ENCODE peak calls at places on chromosomes 4 and X, in seven cellular contexts. One of them, this sample, is unnamed. For H3K4me1, the result is how much of the 10 kb centered on the place peaks cover.

GRCh38 chr4:1204828-1205591 is 32.6 kb upstream of the SPON2 start:
- DNase-seq in GM23248: no peak
- DNase-seq in aorta: peak
- DNase-seq in GM23338: peak
- DNase-seq in psoas muscle: peak
- DNase-seq in uterus: peak
- DNase-seq in body of pancreas: peak
- DNase-seq in this sample: peak

GRCh38 chrX:68945603-68946228 is 116.9 kb downstream of the EFNB1 start:
- DNase-seq in aorta: no peak
- DNase-seq in GM23248: peak
- DNase-seq in body of pancreas: no peak
- DNase-seq in psoas muscle: no peak
- DNase-seq in GM23338: peak
- DNase-seq in uterus: no peak
- DNase-seq in this sample: no peak

GRCh38 chr4:9785926-9786325 is 4.5 kb downstream of the DRD5 start:
- DNase-seq in uterus: no peak
- DNase-seq in body of pancreas: no peak
- DNase-seq in GM23248: no peak
- DNase-seq in psoas muscle: no peak
- DNase-seq in GM23338: no peak
- DNase-seq in aorta: no peak
- DNase-seq in this sample: no peak

GRCh38 chr4:53118676-53119075 is 247.2 kb downstream of the SCFD2 start:
- DNase-seq in body of pancreas: no peak
- DNase-seq in uterus: no peak
- DNase-seq in psoas muscle: no peak
- DNase-seq in GM23248: no peak
- DNase-seq in GM23338: no peak
- DNase-seq in aorta: no peak
- DNase-seq in this sample: no peak

GRCh38 chrX:46072776-46073175 is 472.4 kb downstream of the ZNF674 start:
- DNase-seq in GM23248: no peak
- DNase-seq in psoas muscle: no peak
- DNase-seq in uterus: no peak
- DNase-seq in GM23338: no peak
- DNase-seq in aorta: no peak
- DNase-seq in body of pancreas: no peak
- DNase-seq in this sample: no peak

GRCh38 chrX:106752101-106752678 is 25.7 kb downstream of the RNF128 start:
- DNase-seq in body of pancreas: no peak
- DNase-seq in psoas muscle: no peak
- DNase-seq in uterus: no peak
- DNase-seq in GM23338: peak
- DNase-seq in aorta: no peak
- DNase-seq in GM23248: peak
- DNase-seq in this sample: no peak

GRCh38 chr4:85769009-85769408 is 294.1 kb downstream of the ARHGAP24 start:
- DNase-seq in GM23248: no peak
- DNase-seq in GM23338: no peak
- DNase-seq in aorta: no peak
- DNase-seq in body of pancreas: no peak
- DNase-seq in uterus: no peak
- DNase-seq in psoas muscle: no peak
- DNase-seq in this sample: no peak

GRCh38 chr4:174996079-174996478 is 77.9 kb downstream of the ADAM29 start:
- DNase-seq in psoas muscle: no peak
- DNase-seq in GM23248: no peak
- DNase-seq in uterus: no peak
- DNase-seq in GM23338: no peak
- DNase-seq in body of pancreas: no peak
- DNase-seq in aorta: no peak
- DNase-seq in this sample: no peak

GRCh38 chr4:47930971-47931804 is 16.8 kb upstream of the NFXL1 start:
- DNase-seq in GM23248: peak
- DNase-seq in aorta: no peak
- DNase-seq in uterus: no peak
- DNase-seq in psoas muscle: no peak
- DNase-seq in body of pancreas: no peak
- DNase-seq in GM23338: no peak
- DNase-seq in this sample: no peak

GRCh38 chr4:186304216-186304615 is 38.2 kb downstream of the F11 start:
- DNase-seq in GM23248: no peak
- DNase-seq in psoas muscle: no peak
- DNase-seq in aorta: no peak
- DNase-seq in body of pancreas: no peak
- DNase-seq in GM23338: no peak
- DNase-seq in uterus: no peak
- DNase-seq in this sample: no peak
- H3K4me3 ChIP-seq in GM23248: no peak
- H3K4me3 ChIP-seq in psoas muscle: no peak
- H3K4me3 ChIP-seq in aorta: no peak
- H3K4me3 ChIP-seq in body of pancreas: no peak
- H3K4me3 ChIP-seq in GM23338: no peak
- H3K4me3 ChIP-seq in uterus: no peak
- H3K4me3 ChIP-seq in this sample: no peak

GRCh38 chr4:147814334-147814733 is 82.4 kb downstream of the ARHGAP10 start:
- DNase-seq in psoas muscle: no peak
- DNase-seq in GM23248: no peak
- DNase-seq in GM23338: no peak
- DNase-seq in uterus: no peak
- DNase-seq in aorta: no peak
- DNase-seq in body of pancreas: no peak
- DNase-seq in this sample: no peak
- H3K4me1 ChIP-seq in psoas muscle: half or more
- H3K4me1 ChIP-seq in GM23248: under half
- H3K4me1 ChIP-seq in GM23338: under half
- H3K4me1 ChIP-seq in uterus: under half
- H3K4me1 ChIP-seq in aorta: under half
- H3K4me1 ChIP-seq in body of pancreas: under half
- H3K4me1 ChIP-seq in this sample: under half

GRCh38 chrX:137982791-137983190 is 416.9 kb downstream of the ZIC3 start:
- DNase-seq in body of pancreas: no peak
- DNase-seq in GM23338: no peak
- DNase-seq in psoas muscle: no peak
- DNase-seq in uterus: no peak
- DNase-seq in aorta: no peak
- DNase-seq in GM23248: no peak
- DNase-seq in this sample: no peak

DNA sequence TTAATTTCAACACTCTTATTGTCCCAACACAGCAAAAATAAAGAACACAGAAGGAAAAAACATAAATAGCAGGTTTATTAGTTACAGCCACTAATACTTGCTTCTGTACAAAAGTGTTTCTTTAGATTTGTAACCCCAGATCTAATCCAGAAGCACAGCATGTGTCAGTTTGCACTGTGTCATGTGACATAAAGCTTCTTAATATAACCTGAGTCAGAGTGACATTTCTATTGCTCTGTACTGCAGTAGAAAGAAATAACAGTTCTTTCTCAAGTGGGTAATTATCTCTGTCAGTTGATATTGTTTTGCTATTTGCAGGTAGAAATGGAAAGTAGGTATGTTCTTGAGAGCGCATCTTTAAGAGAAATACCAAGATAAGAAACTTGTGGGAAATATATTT is 422.5 kb downstream of the ZIC3 start:
- DNase-seq in body of pancreas: no peak
- DNase-seq in aorta: no peak
- DNase-seq in uterus: no peak
- DNase-seq in GM23338: no peak
- DNase-seq in psoas muscle: no peak
- DNase-seq in GM23248: no peak
- DNase-seq in this sample: no peak
- H3K4me3 ChIP-seq in body of pancreas: no peak
- H3K4me3 ChIP-seq in aorta: no peak
- H3K4me3 ChIP-seq in uterus: no peak
- H3K4me3 ChIP-seq in GM23338: no peak
- H3K4me3 ChIP-seq in psoas muscle: no peak
- H3K4me3 ChIP-seq in GM23248: no peak
- H3K4me3 ChIP-seq in this sample: no peak

GRCh38 chr4:168614316-168615057 is 117.6 kb downstream of the PALLD start:
- DNase-seq in GM23338: no peak
- DNase-seq in uterus: no peak
- DNase-seq in GM23248: no peak
- DNase-seq in body of pancreas: no peak
- DNase-seq in aorta: no peak
- DNase-seq in psoas muscle: no peak
- DNase-seq in this sample: no peak
- H3K4me1 ChIP-seq in GM23338: under half
- H3K4me1 ChIP-seq in uterus: under half
- H3K4me1 ChIP-seq in GM23248: half or more
- H3K4me1 ChIP-seq in body of pancreas: under half
- H3K4me1 ChIP-seq in aorta: under half
- H3K4me1 ChIP-seq in psoas muscle: under half
- H3K4me1 ChIP-seq in this sample: under half

GRCh38 chrX:1488745-1489144 is 36.0 kb upstream of the ASMTL start:
- DNase-seq in GM23338: no peak
- DNase-seq in body of pancreas: no peak
- DNase-seq in aorta: no peak
- DNase-seq in GM23248: no peak
- DNase-seq in uterus: no peak
- DNase-seq in psoas muscle: no peak
- DNase-seq in this sample: no peak

GRCh38 chrX:1486177-1486576 is 33.5 kb upstream of the ASMTL start:
- DNase-seq in body of pancreas: no peak
- DNase-seq in psoas muscle: no peak
- DNase-seq in GM23338: no peak
- DNase-seq in uterus: no peak
- DNase-seq in GM23248: no peak
- DNase-seq in aorta: peak
- DNase-seq in this sample: peak

GRCh38 chrX:1486749-1487361 is 34.1 kb upstream of the ASMTL start:
- DNase-seq in GM23338: no peak
- DNase-seq in psoas muscle: peak
- DNase-seq in aorta: peak
- DNase-seq in body of pancreas: no peak
- DNase-seq in uterus: peak
- DNase-seq in GM23248: no peak
- DNase-seq in this sample: no peak

GRCh38 chrX:1487401-1487800 is 34.7 kb upstream of the ASMTL start:
- DNase-seq in GM23338: no peak
- DNase-seq in aorta: no peak
- DNase-seq in psoas muscle: no peak
- DNase-seq in body of pancreas: no peak
- DNase-seq in GM23248: no peak
- DNase-seq in uterus: no peak
- DNase-seq in this sample: no peak

GRCh38 chrX:1488141-1488540 is 35.4 kb upstream of the ASMTL start:
- DNase-seq in aorta: peak
- DNase-seq in body of pancreas: no peak
- DNase-seq in uterus: no peak
- DNase-seq in psoas muscle: no peak
- DNase-seq in GM23338: no peak
- DNase-seq in GM23248: no peak
- DNase-seq in this sample: no peak
- H3K4me3 ChIP-seq in aorta: no peak
- H3K4me3 ChIP-seq in body of pancreas: no peak
- H3K4me3 ChIP-seq in uterus: no peak
- H3K4me3 ChIP-seq in psoas muscle: no peak
- H3K4me3 ChIP-seq in GM23338: no peak
- H3K4me3 ChIP-seq in GM23248: no peak
- H3K4me3 ChIP-seq in this sample: no peak

GRCh38 chr4:38129452-38129830 is 169.2 kb downstream of the PTTG2 start:
- DNase-seq in GM23338: no peak
- DNase-seq in uterus: no peak
- DNase-seq in body of pancreas: no peak
- DNase-seq in psoas muscle: no peak
- DNase-seq in GM23248: no peak
- DNase-seq in aorta: no peak
- DNase-seq in this sample: no peak
- H3K4me1 ChIP-seq in GM23338: under half
- H3K4me1 ChIP-seq in uterus: under half
- H3K4me1 ChIP-seq in body of pancreas: under half
- H3K4me1 ChIP-seq in psoas muscle: under half
- H3K4me1 ChIP-seq in GM23248: under half
- H3K4me1 ChIP-seq in aorta: under half
- H3K4me1 ChIP-seq in this sample: under half

GRCh38 chrX:154098551-154098950 is 1.0 kb upstream of the MECP2 start:
- DNase-seq in uterus: no peak
- DNase-seq in psoas muscle: no peak
- DNase-seq in body of pancreas: peak
- DNase-seq in aorta: no peak
- DNase-seq in GM23338: no peak
- DNase-seq in GM23248: no peak
- DNase-seq in this sample: no peak
- H3K4me3 ChIP-seq in uterus: no peak
- H3K4me3 ChIP-seq in psoas muscle: peak
- H3K4me3 ChIP-seq in body of pancreas: no peak
- H3K4me3 ChIP-seq in aorta: no peak
- H3K4me3 ChIP-seq in GM23338: no peak
- H3K4me3 ChIP-seq in GM23248: no peak
- H3K4me3 ChIP-seq in this sample: no peak

GRCh38 chr4:184424993-184425758 is 49.2 kb downstream of the IRF2 start:
- DNase-seq in aorta: no peak
- DNase-seq in GM23338: no peak
- DNase-seq in body of pancreas: no peak
- DNase-seq in uterus: no peak
- DNase-seq in GM23248: no peak
- DNase-seq in psoas muscle: peak
- DNase-seq in this sample: no peak

GRCh38 chr4:184421558-184422155 is 52.7 kb downstream of the IRF2 start:
- DNase-seq in psoas muscle: no peak
- DNase-seq in aorta: no peak
- DNase-seq in body of pancreas: no peak
- DNase-seq in uterus: no peak
- DNase-seq in GM23338: no peak
- DNase-seq in GM23248: no peak
- DNase-seq in this sample: no peak

GRCh38 chr4:184422378-184422777 is 52.0 kb downstream of the IRF2 start:
- DNase-seq in GM23338: no peak
- DNase-seq in uterus: no peak
- DNase-seq in body of pancreas: no peak
- DNase-seq in psoas muscle: no peak
- DNase-seq in aorta: no peak
- DNase-seq in GM23248: no peak
- DNase-seq in this sample: no peak

GRCh38 chr4:184423003-184423686 is 51.2 kb downstream of the IRF2 start:
- DNase-seq in GM23248: no peak
- DNase-seq in uterus: no peak
- DNase-seq in psoas muscle: no peak
- DNase-seq in aorta: no peak
- DNase-seq in GM23338: no peak
- DNase-seq in body of pancreas: no peak
- DNase-seq in this sample: no peak

GRCh38 chr4:184424279-184424678 is 50.1 kb downstream of the IRF2 start:
- DNase-seq in uterus: no peak
- DNase-seq in GM23248: no peak
- DNase-seq in body of pancreas: no peak
- DNase-seq in GM23338: no peak
- DNase-seq in psoas muscle: no peak
- DNase-seq in aorta: no peak
- DNase-seq in this sample: no peak
- H3K4me1 ChIP-seq in uterus: under half
- H3K4me1 ChIP-seq in GM23248: under half
- H3K4me1 ChIP-seq in body of pancreas: under half
- H3K4me1 ChIP-seq in GM23338: under half
- H3K4me1 ChIP-seq in psoas muscle: under half
- H3K4me1 ChIP-seq in aorta: under half
- H3K4me1 ChIP-seq in this sample: under half

This sample was measured in upper lobe of right lung.